ENCODE peak calls at places on chromosomes 3 and 15, in five cellular contexts. One of them, this sample, is unnamed.

GRCh38 chr15:101045835-101046691 is 126.9 kb downstream of the LRRK1 start:
- DNase-seq in GM12892: no peak
- DNase-seq in stimulated activated effector memory CD8-positive, alpha-beta T cell treated with anti-CD3 and anti-CD28 coated beads, Interleukin-12 subunit alpha, Interleukin-12 subunit beta, amount 100 ng/mL, for 72 hours: peak; percentile 41
- DNase-seq in BE2C: peak; percentile 0
- DNase-seq in endothelial cell: peak; percentile 1
- DNase-seq in this sample: no peak

GRCh38 chr15:79163395-79163794 is 72.8 kb upstream of the RASGRF1 start:
- DNase-seq in BE2C: no peak
- DNase-seq in stimulated activated effector memory CD8-positive, alpha-beta T cell treated with anti-CD3 and anti-CD28 coated beads, Interleukin-12 subunit alpha, Interleukin-12 subunit beta, amount 100 ng/mL, for 72 hours: no peak
- DNase-seq in GM12892: no peak
- DNase-seq in endothelial cell: no peak
- DNase-seq in this sample: no peak

GRCh38 chr3:142644502-142644901 is 48.3 kb downstream of the PLS1 start:
- DNase-seq in BE2C: no peak
- DNase-seq in endothelial cell: no peak
- DNase-seq in stimulated activated effector memory CD8-positive, alpha-beta T cell treated with anti-CD3 and anti-CD28 coated beads, Interleukin-12 subunit alpha, Interleukin-12 subunit beta, amount 100 ng/mL, for 72 hours: no peak
- DNase-seq in GM12892: no peak
- DNase-seq in this sample: no peak

GRCh38 chr15:32829441-32829840 is 111.6 kb downstream of the GREM1 start:
- DNase-seq in endothelial cell: no peak
- DNase-seq in GM12892: no peak
- DNase-seq in BE2C: no peak
- DNase-seq in stimulated activated effector memory CD8-positive, alpha-beta T cell treated with anti-CD3 and anti-CD28 coated beads, Interleukin-12 subunit alpha, Interleukin-12 subunit beta, amount 100 ng/mL, for 72 hours: no peak
- DNase-seq in this sample: no peak

GRCh38 chr3:128845695-128846491 is 33.5 kb upstream of the ACAD9 start:
- DNase-seq in endothelial cell: peak; percentile 77
- DNase-seq in BE2C: peak; percentile 96
- DNase-seq in GM12892: peak; percentile 88
- DNase-seq in stimulated activated effector memory CD8-positive, alpha-beta T cell treated with anti-CD3 and anti-CD28 coated beads, Interleukin-12 subunit alpha, Interleukin-12 subunit beta, amount 100 ng/mL, for 72 hours: peak; percentile 89
- DNase-seq in this sample: peak; percentile 60

GRCh38 chr15:52349062-52349700 is 53.6 kb upstream of the MYO5C start:
- DNase-seq in stimulated activated effector memory CD8-positive, alpha-beta T cell treated with anti-CD3 and anti-CD28 coated beads, Interleukin-12 subunit alpha, Interleukin-12 subunit beta, amount 100 ng/mL, for 72 hours: no peak
- DNase-seq in GM12892: no peak
- DNase-seq in endothelial cell: no peak
- DNase-seq in BE2C: no peak
- DNase-seq in this sample: no peak

GRCh38 chr3:141057951-141058800 is 7.0 kb downstream of the SPSB4 start:
- DNase-seq in GM12892: no peak
- DNase-seq in stimulated activated effector memory CD8-positive, alpha-beta T cell treated with anti-CD3 and anti-CD28 coated beads, Interleukin-12 subunit alpha, Interleukin-12 subunit beta, amount 100 ng/mL, for 72 hours: peak; percentile 17
- DNase-seq in BE2C: peak; percentile 43
- DNase-seq in endothelial cell: no peak
- DNase-seq in this sample: no peak

GRCh38 chr3:58266577-58266976 is 29.0 kb downstream of the ABHD6 start:
- DNase-seq in stimulated activated effector memory CD8-positive, alpha-beta T cell treated with anti-CD3 and anti-CD28 coated beads, Interleukin-12 subunit alpha, Interleukin-12 subunit beta, amount 100 ng/mL, for 72 hours: no peak
- DNase-seq in BE2C: no peak
- DNase-seq in GM12892: no peak
- DNase-seq in endothelial cell: no peak
- DNase-seq in this sample: no peak

GRCh38 chr3:42500909-42501308 is 1.5 kb upstream of the VIPR1 start:
- DNase-seq in endothelial cell: no peak
- DNase-seq in GM12892: no peak
- DNase-seq in BE2C: no peak
- DNase-seq in stimulated activated effector memory CD8-positive, alpha-beta T cell treated with anti-CD3 and anti-CD28 coated beads, Interleukin-12 subunit alpha, Interleukin-12 subunit beta, amount 100 ng/mL, for 72 hours: no peak
- DNase-seq in this sample: no peak

GRCh38 chr3:105662326-105662725 is 206.5 kb downstream of the CBLB start:
- DNase-seq in BE2C: no peak
- DNase-seq in endothelial cell: no peak
- DNase-seq in GM12892: no peak
- DNase-seq in stimulated activated effector memory CD8-positive, alpha-beta T cell treated with anti-CD3 and anti-CD28 coated beads, Interleukin-12 subunit alpha, Interleukin-12 subunit beta, amount 100 ng/mL, for 72 hours: no peak
- DNase-seq in this sample: no peak

GRCh38 chr3:54756330-54756731 is 171.5 kb downstream of the LRTM1 start:
- DNase-seq in endothelial cell: no peak
- DNase-seq in BE2C: no peak
- DNase-seq in stimulated activated effector memory CD8-positive, alpha-beta T cell treated with anti-CD3 and anti-CD28 coated beads, Interleukin-12 subunit alpha, Interleukin-12 subunit beta, amount 100 ng/mL, for 72 hours: no peak
- DNase-seq in GM12892: no peak
- DNase-seq in this sample: no peak

GRCh38 chr15:68264282-68264681 is 13.3 kb upstream of the FEM1B start:
- DNase-seq in stimulated activated effector memory CD8-positive, alpha-beta T cell treated with anti-CD3 and anti-CD28 coated beads, Interleukin-12 subunit alpha, Interleukin-12 subunit beta, amount 100 ng/mL, for 72 hours: no peak
- DNase-seq in endothelial cell: no peak
- DNase-seq in BE2C: no peak
- DNase-seq in GM12892: no peak
- DNase-seq in this sample: no peak

GRCh38 chr15:40340038-40340739 is 550 bp downstream of the CCDC9B start:
- DNase-seq in endothelial cell: no peak
- DNase-seq in stimulated activated effector memory CD8-positive, alpha-beta T cell treated with anti-CD3 and anti-CD28 coated beads, Interleukin-12 subunit alpha, Interleukin-12 subunit beta, amount 100 ng/mL, for 72 hours: no peak
- DNase-seq in GM12892: no peak
- DNase-seq in BE2C: peak; percentile 89
- DNase-seq in this sample: no peak

GRCh38 chr15:60328852-60329443 is 68.8 kb downstream of the ANXA2 start:
- DNase-seq in stimulated activated effector memory CD8-positive, alpha-beta T cell treated with anti-CD3 and anti-CD28 coated beads, Interleukin-12 subunit alpha, Interleukin-12 subunit beta, amount 100 ng/mL, for 72 hours: peak; percentile 55
- DNase-seq in BE2C: peak; percentile 32
- DNase-seq in endothelial cell: peak; percentile 33
- DNase-seq in GM12892: no peak
- DNase-seq in this sample: no peak

GRCh38 chr3:39275052-39275451 is 4.8 kb downstream of the CX3CR1 start:
- DNase-seq in stimulated activated effector memory CD8-positive, alpha-beta T cell treated with anti-CD3 and anti-CD28 coated beads, Interleukin-12 subunit alpha, Interleukin-12 subunit beta, amount 100 ng/mL, for 72 hours: no peak
- DNase-seq in endothelial cell: no peak
- DNase-seq in GM12892: no peak
- DNase-seq in BE2C: no peak
- DNase-seq in this sample: no peak

This sample was measured in HepG2.